ENCODE peak calls at places on chromosomes 12 and 14, in six cellular contexts. G, Q, B, V, J and X are unnamed samples. For H3K4me1, the result is how much of the 10 kb centered on the place peaks cover.

GRCh38 chr14:95126906-95127530 is 30.3 kb downstream of the DICER1 start:
- DNase-seq in B (no peak), Q (no peak), G (no peak), V (no peak), J (no peak), X (no peak)

GRCh38 chr12:3583656-3584334 is 92.8 kb downstream of the PRMT8 start:
- DNase-seq in J (no peak), B (no peak), Q (no peak), V (no peak), G (no peak), X (no peak)

GRCh38 chr12:107801150-107801549 is 26.6 kb downstream of the ASCL4 start:
- DNase-seq in G (peak), Q (no peak), V (no peak), J (no peak), B (no peak), X (no peak)

GRCh38 chr12:90280033-90280432 is 571.4 kb upstream of the ATP2B1 start:
- DNase-seq in J (no peak), B (peak), G (peak), V (no peak), Q (no peak), X (no peak)

GRCh38 chr14:93940437-93940836 is 13.3 kb downstream of the FAM181A start:
- DNase-seq in G (no peak), Q (no peak), J (no peak), B (no peak), V (no peak), X (no peak)

GRCh38 chr14:72682188-72682587 is 211.7 kb downstream of the DPF3 start:
- DNase-seq in G (peak), J (no peak), Q (no peak), V (no peak), B (peak), X (no peak)

GRCh38 chr14:67532998-67533753 is at the start of gene PLEKHH1:
- DNase-seq in B (peak), G (peak), Q (peak), V (peak), J (peak), X (peak)

GRCh38 chr14:66233571-66233970 is 252.6 kb upstream of the CCDC196 start:
- DNase-seq in B (no peak), J (no peak), V (no peak), Q (no peak), G (no peak), X (no peak)

GRCh38 chr12:64976131-64976530 is 145.0 kb downstream of the WIF1 start:
- DNase-seq in B (peak), V (no peak), J (no peak), G (no peak), Q (no peak), X (no peak)

GRCh38 chr12:125533434-125534029 is 468.3 kb downstream of the AACS start:
- DNase-seq in V (peak), G (peak), Q (peak), B (peak), J (no peak), X (peak)

GRCh38 chr14:22221508-22221907 is 367.5 kb downstream of the DAD1 start:
- DNase-seq in J (peak), V (peak), B (peak), Q (peak), G (peak), X (peak)

GRCh38 chr14:52402812-52403526 is 88.9 kb downstream of the PTGER2 start:
- DNase-seq in V (no peak), G (peak), B (peak), Q (no peak), J (no peak), X (no peak)

GRCh38 chr12:132465269-132466190 is 24.4 kb upstream of the FBRSL1 start:
- DNase-seq in V (no peak), B (no peak), J (no peak), G (no peak), Q (peak), X (peak)

GRCh38 chr14:101193126-101193844 is 289.8 kb upstream of the RTL1 start:
- DNase-seq in J (no peak), B (no peak), V (no peak), Q (no peak), G (no peak), X (no peak)

GRCh38 chr14:49218436-49219092 is 367.6 kb downstream of the RPS29 start:
- DNase-seq in B (peak), V (no peak), Q (no peak), G (peak), J (no peak), X (no peak)

GRCh38 chr12:28787151-28787550 is 361.9 kb upstream of the FAR2 start:
- DNase-seq in J (no peak), Q (no peak), G (no peak), B (peak), V (no peak), X (no peak)

GRCh38 chr12:48366131-48366530 is 15.4 kb upstream of the ZNF641 start:
- DNase-seq in Q (no peak), G (peak), V (peak), B (no peak), J (no peak), X (peak)

GRCh38 chr12:107337354-107338095 is 244.2 kb upstream of the CRY1 start:
- DNase-seq in J (no peak), V (no peak), B (peak), Q (no peak), G (peak), X (no peak)

GRCh38 chr14:97270308-97270707 is 473.1 kb downstream of the VRK1 start:
- DNase-seq in Q (peak), J (no peak), B (peak), V (no peak), G (no peak), X (no peak)

GRCh38 chr12:120490833-120491512 is 4.9 kb upstream of the DYNLL1 start:
- DNase-seq in V (no peak), B (no peak), Q (no peak), J (no peak), G (no peak), X (no peak)

GRCh38 chr12:178715-179109 is 35.2 kb downstream of the SLC6A12 start:
- DNase-seq in Q (no peak), V (no peak), J (no peak), B (no peak), G (no peak), X (no peak)

DNA sequence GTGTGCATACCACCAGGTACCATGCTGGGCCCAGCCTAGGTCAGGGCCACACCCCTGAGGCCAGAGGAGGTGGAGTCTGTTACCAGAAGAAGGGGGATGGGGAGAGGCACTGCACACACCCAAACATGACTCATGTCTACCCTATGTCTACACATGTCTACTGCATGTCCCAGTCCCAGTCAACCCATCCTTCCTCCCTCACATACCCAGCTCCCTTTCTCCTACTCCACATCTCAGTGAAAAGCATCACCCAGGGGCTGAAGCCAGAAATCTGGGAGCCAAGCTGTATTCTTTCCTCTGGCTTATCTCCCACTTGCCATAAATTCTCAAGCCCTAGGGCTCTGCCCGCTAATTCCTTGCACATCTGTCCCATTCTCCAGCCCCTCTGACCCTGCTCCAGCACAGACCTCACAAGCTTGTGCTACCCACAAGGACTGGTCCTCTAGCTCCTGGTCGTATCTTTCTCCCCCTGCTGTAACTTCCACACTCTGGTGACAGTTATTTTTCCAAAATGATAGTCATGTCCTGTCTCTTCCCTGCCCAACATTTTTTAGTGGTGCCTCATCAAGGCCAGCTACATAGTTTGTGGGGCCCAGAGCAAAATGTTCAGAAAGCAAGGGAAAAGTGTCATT is 18.0 kb upstream of the APPL2 start:
- DNase-seq in J (no peak), Q (no peak), B (peak), G (peak), V (no peak), X (no peak)
- H3K4me1 ChIP-seq in J (under half), Q (under half), B (under half), G (half or more), V (under half), X (under half)

DNA sequence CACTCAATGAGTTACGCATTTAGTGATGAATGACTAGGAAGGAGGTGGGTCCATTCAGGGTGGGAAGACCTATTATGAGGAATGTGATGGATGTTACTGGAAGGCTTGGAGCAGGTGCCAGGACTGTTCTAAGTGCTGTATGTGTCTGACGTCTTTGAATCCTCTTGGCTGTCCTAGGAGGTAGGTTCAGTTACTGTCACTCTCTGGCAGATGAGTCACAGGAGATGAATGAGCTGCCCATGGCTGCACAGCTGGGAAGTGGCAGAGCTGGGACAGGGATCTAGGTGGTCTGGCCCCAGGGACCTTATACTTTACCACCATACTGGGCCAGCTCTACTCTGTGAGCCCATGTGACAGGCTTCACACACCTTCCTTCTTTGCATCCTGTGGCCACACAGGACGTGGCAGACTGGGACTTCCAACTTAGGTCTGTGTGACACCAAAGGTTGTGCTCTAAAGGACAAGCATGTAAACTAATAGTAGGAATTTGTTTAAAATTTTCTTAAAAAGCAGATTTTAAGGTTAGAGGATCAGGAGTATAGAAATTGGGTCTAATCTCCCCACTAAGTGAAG is 24.0 kb downstream of the TCTN1 start:
- DNase-seq in J (no peak), V (no peak), B (no peak), G (no peak), Q (no peak), X (no peak)
- TF ChIP-seq EZH2phosphoT487 in J (no peak), V (no peak), B (no peak), G (no peak), Q (no peak), X (no peak)

DNA sequence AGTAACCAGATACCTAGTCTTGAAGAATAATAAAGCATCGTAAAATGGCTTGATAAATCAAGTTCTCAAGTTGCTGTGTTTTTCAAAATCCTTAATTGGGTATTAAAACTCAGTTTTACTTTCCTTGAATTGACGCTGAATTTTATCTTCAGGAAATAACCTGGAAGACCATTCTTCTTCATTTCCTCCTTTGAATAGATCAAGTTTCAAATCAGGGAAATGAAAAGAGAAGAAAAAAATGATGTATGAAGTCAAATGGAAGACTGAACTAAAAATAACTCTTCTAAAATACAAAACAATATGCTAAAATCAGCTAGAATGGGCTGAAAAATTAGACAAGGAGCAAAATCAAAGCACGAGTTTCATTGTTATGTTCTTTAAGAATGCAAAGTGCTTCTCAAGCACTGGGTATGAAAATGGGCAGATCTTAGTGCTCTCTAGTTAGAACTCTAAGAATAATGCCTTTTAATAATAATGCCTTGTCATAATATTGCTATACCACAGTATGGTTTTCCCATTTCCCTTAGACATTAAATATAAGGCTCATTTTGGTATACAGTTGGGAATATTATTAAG is 54.6 kb upstream of the CLEC14A start:
- DNase-seq in B (no peak), J (no peak), V (no peak), Q (no peak), G (no peak), X (no peak)
- H3K27ac ChIP-seq in B (no peak), J (no peak), V (no peak), Q (no peak), G (no peak), X (no peak)

GRCh38 chr12:112102127-112102526 is 6.5 kb downstream of the NAA25 start:
- DNase-seq in V (no peak), Q (no peak), B (no peak), J (no peak), G (no peak), X (no peak)

GRCh38 chr12:112107306-112107705 is 1.3 kb downstream of the NAA25 start:
- DNase-seq in Q (no peak), J (no peak), G (peak), V (no peak), B (peak), X (no peak)

GRCh38 chr12:112107728-112108447 is 695 bp downstream of the NAA25 start:
- DNase-seq in G (peak), J (no peak), B (no peak), V (peak), Q (peak), X (peak)

GRCh38 chr12:112105891-112106290 is 2.7 kb downstream of the NAA25 start:
- DNase-seq in J (no peak), B (no peak), Q (no peak), G (no peak), V (no peak), X (no peak)

GRCh38 chr12:112103758-112104504 is 4.7 kb downstream of the NAA25 start:
- DNase-seq in J (no peak), Q (no peak), V (no peak), G (no peak), B (no peak), X (no peak)
- H3K4me1 ChIP-seq in J (under half), Q (under half), V (under half), G (under half), B (under half), X (under half)

GRCh38 chr12:13374783-13375182 is 178.3 kb downstream of the EMP1 start:
- DNase-seq in Q (no peak), J (no peak), B (no peak), V (no peak), G (no peak), X (no peak)
- TF ChIP-seq EZH2phosphoT487 in Q (no peak), J (no peak), B (no peak), V (no peak), G (no peak), X (no peak)

GRCh38 chr14:103819503-103820307 is 27.7 kb downstream of the PPP1R13B start:
- DNase-seq in Q (peak), G (peak), J (no peak), V (peak), B (no peak), X (peak)
- H3K27ac ChIP-seq in Q (peak), G (no peak), J (no peak), V (no peak), B (no peak), X (no peak)

GRCh38 chr14:64200170-64200569 is 94.0 kb downstream of the ESR2 start:
- DNase-seq in V (peak), B (no peak), Q (peak), G (no peak), J (no peak), X (no peak)

GRCh38 chr14:64198486-64198885 is 95.7 kb downstream of the ESR2 start:
- DNase-seq in J (no peak), G (no peak), V (no peak), B (no peak), Q (no peak), X (no peak)

GRCh38 chr14:64196026-64196425 is 98.1 kb downstream of the ESR2 start:
- DNase-seq in Q (no peak), B (no peak), G (no peak), J (no peak), V (no peak), X (no peak)

GRCh38 chr14:64196668-64197411 is 97.3 kb downstream of the ESR2 start:
- DNase-seq in B (no peak), J (no peak), Q (peak), V (peak), G (peak), X (peak)

DNA sequence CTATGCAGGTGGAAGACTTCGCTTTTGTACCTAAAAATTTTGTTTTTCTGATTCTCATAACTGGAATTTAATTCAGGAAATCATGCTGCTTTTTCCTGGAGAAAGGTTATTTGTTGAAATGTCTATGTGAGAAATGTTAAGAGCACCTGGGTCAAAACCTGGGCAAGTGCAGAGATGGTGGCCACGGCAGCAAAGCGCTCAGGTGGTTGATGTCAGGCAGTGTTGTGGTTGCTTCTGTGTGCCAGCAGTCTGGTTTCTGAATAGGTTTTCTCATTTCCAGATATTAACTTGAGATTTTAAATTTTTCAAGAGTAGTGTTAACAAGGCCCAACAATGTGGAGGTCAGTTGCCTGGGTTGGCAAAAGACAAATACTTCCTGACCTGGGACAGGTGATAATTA is 96.2 kb downstream of the ESR2 start:
- DNase-seq in Q (no peak), B (no peak), J (no peak), V (no peak), G (no peak), X (no peak)
- H3K4me1 ChIP-seq in Q (under half), B (under half), J (under half), V (half or more), G (under half), X (under half)

GRCh38 chr12:121720762-121721161 is 8.2 kb downstream of the TMEM120B start:
- DNase-seq in J (no peak), B (no peak), V (no peak), G (no peak), Q (no peak), X (no peak)
- TF ChIP-seq EZH2phosphoT487 in J (no peak), B (no peak), V (no peak), G (no peak), Q (no peak), X (no peak)